ENCODE peak calls at places on chromosomes 6 and 20, in five cellular contexts. One of them, this sample, is unnamed.

GRCh38 chr20:38272398-38272797 is 11.9 kb upstream of the KIAA1755 start:
- DNase-seq in adrenal gland: no peak
- DNase-seq in pancreas: no peak
- DNase-seq in fibroblast of mammary gland: peak; percentile 76
- DNase-seq in nephron progenitor cell: no peak
- DNase-seq in this sample: no peak

GRCh38 chr20:56414842-56415765 is 3.0 kb downstream of the CASS4 start:
- DNase-seq in fibroblast of mammary gland: peak; percentile 90
- DNase-seq in nephron progenitor cell: no peak
- DNase-seq in adrenal gland: no peak
- DNase-seq in pancreas: no peak
- DNase-seq in this sample: no peak

GRCh38 chr6:145009691-145010090 is 724.6 kb downstream of the UTRN start:
- DNase-seq in pancreas: no peak
- DNase-seq in nephron progenitor cell: no peak
- DNase-seq in fibroblast of mammary gland: peak; percentile 12
- DNase-seq in adrenal gland: no peak
- DNase-seq in this sample: no peak

GRCh38 chr6:140393665-140394064 is 1019.2 kb upstream of the CITED2 start:
- DNase-seq in nephron progenitor cell: no peak
- DNase-seq in pancreas: no peak
- DNase-seq in fibroblast of mammary gland: peak; percentile 42
- DNase-seq in adrenal gland: no peak
- DNase-seq in this sample: no peak

GRCh38 chr6:106858653-106859092 is 115.9 kb downstream of the CD24 start:
- DNase-seq in pancreas: peak; percentile 15
- DNase-seq in adrenal gland: no peak
- DNase-seq in nephron progenitor cell: no peak
- DNase-seq in fibroblast of mammary gland: peak; percentile 94
- DNase-seq in this sample: no peak

GRCh38 chr6:168124161-168124560 is 45.1 kb upstream of the FRMD1 start:
- DNase-seq in adrenal gland: no peak
- DNase-seq in pancreas: no peak
- DNase-seq in nephron progenitor cell: no peak
- DNase-seq in fibroblast of mammary gland: no peak
- DNase-seq in this sample: no peak

GRCh38 chr20:39004508-39004907 is 42.4 kb downstream of the DHX35 start:
- DNase-seq in adrenal gland: no peak
- DNase-seq in fibroblast of mammary gland: no peak
- DNase-seq in pancreas: no peak
- DNase-seq in nephron progenitor cell: no peak
- DNase-seq in this sample: no peak

GRCh38 chr20:19847383-19847782 is 89.3 kb downstream of the RIN2 start:
- DNase-seq in fibroblast of mammary gland: no peak
- DNase-seq in nephron progenitor cell: no peak
- DNase-seq in adrenal gland: no peak
- DNase-seq in pancreas: no peak
- DNase-seq in this sample: no peak

GRCh38 chr6:144265390-144265789 is 19.7 kb upstream of the UTRN start:
- DNase-seq in fibroblast of mammary gland: peak; percentile 47
- DNase-seq in nephron progenitor cell: no peak
- DNase-seq in pancreas: no peak
- DNase-seq in adrenal gland: no peak
- DNase-seq in this sample: no peak

GRCh38 chr6:26571592-26572296 is 25.0 kb upstream of the ABT1 start:
- DNase-seq in pancreas: peak; percentile 80
- DNase-seq in fibroblast of mammary gland: peak; percentile 89
- DNase-seq in nephron progenitor cell: peak; percentile 69
- DNase-seq in adrenal gland: peak; percentile 72
- DNase-seq in this sample: peak; percentile 62

GRCh38 chr6:26563488-26563887 is 25.3 kb downstream of the HMGN4 start:
- DNase-seq in pancreas: no peak
- DNase-seq in adrenal gland: no peak
- DNase-seq in nephron progenitor cell: no peak
- DNase-seq in fibroblast of mammary gland: no peak
- DNase-seq in this sample: no peak

GRCh38 chr6:26569433-26569764 is 27.4 kb upstream of the ABT1 start:
- DNase-seq in pancreas: no peak
- DNase-seq in nephron progenitor cell: no peak
- DNase-seq in fibroblast of mammary gland: no peak
- DNase-seq in adrenal gland: no peak
- DNase-seq in this sample: no peak

GRCh38 chr6:26570027-26570809 is 26.5 kb upstream of the ABT1 start:
- DNase-seq in pancreas: no peak
- DNase-seq in adrenal gland: no peak
- DNase-seq in fibroblast of mammary gland: no peak
- DNase-seq in nephron progenitor cell: no peak
- DNase-seq in this sample: no peak

DNA sequence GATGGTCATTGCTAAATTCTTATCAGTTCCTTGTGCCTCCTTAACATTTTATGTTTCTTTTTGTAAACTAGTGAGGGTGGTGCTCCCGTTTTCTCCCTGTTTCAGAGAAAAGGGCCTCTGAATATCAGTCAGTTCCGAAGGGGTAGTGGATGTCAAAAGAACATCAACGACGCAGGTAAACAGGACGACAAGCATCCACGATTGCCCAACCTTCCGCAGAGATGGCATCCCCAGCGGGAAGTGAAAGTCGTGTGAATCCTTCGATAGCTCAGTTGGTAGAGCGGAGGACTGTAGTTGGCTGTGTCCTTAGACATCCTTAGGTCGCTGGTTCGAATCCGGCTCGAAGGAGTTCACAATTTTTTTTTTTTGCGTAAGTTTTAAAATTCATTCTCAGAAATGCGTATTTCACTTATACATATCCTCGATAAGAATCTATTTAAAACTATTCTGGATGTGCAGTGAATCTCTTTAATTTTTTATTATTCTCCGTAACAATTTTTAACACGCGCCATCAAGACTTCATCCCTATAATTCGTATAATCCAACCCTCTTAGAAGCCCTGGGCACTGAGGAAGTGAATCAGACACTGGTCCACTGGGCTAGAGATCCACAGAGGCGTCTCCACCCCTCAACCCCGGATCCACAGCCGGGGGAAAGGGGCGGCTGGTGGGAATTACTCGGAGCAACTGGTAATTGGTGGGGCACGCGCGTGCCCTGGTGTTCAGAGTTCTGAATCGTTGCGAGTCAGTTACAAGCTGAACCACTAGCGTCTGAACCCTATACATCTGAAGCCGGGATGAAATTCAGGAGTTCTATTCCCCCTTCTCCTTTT is 27.9 kb upstream of the ABT1 start:
- DNase-seq in adrenal gland: peak; percentile 88
- DNase-seq in pancreas: peak; percentile 96
- DNase-seq in fibroblast of mammary gland: peak; percentile 93
- DNase-seq in nephron progenitor cell: peak; percentile 98
- DNase-seq in this sample: peak; percentile 94
- TF ChIP-seq CTCF in adrenal gland: no peak
- TF ChIP-seq CTCF in pancreas: no peak
- TF ChIP-seq CTCF in fibroblast of mammary gland: peak; percentile 38
- TF ChIP-seq CTCF in nephron progenitor cell: no peak
- TF ChIP-seq CTCF in this sample: no peak

GRCh38 chr6:54876871-54877270 is 30.3 kb downstream of the FAM83B start:
- DNase-seq in nephron progenitor cell: no peak
- DNase-seq in fibroblast of mammary gland: no peak
- DNase-seq in adrenal gland: no peak
- DNase-seq in pancreas: no peak
- DNase-seq in this sample: no peak
- TF ChIP-seq CTCF in nephron progenitor cell: no peak
- TF ChIP-seq CTCF in fibroblast of mammary gland: no peak
- TF ChIP-seq CTCF in adrenal gland: no peak
- TF ChIP-seq CTCF in pancreas: no peak
- TF ChIP-seq CTCF in this sample: no peak

GRCh38 chr20:18024606-18025127 is 33.0 kb downstream of the OVOL2 start:
- DNase-seq in adrenal gland: no peak
- DNase-seq in nephron progenitor cell: no peak
- DNase-seq in fibroblast of mammary gland: no peak
- DNase-seq in pancreas: no peak
- DNase-seq in this sample: no peak

GRCh38 chr20:18016772-18017171 is 40.9 kb downstream of the OVOL2 start:
- DNase-seq in fibroblast of mammary gland: no peak
- DNase-seq in adrenal gland: no peak
- DNase-seq in nephron progenitor cell: no peak
- DNase-seq in pancreas: no peak
- DNase-seq in this sample: no peak

GRCh38 chr20:18018100-18018499 is 39.6 kb downstream of the OVOL2 start:
- DNase-seq in pancreas: no peak
- DNase-seq in fibroblast of mammary gland: no peak
- DNase-seq in adrenal gland: no peak
- DNase-seq in nephron progenitor cell: no peak
- DNase-seq in this sample: no peak

GRCh38 chr20:18020931-18021330 is 36.8 kb downstream of the OVOL2 start:
- DNase-seq in fibroblast of mammary gland: no peak
- DNase-seq in pancreas: no peak
- DNase-seq in nephron progenitor cell: no peak
- DNase-seq in adrenal gland: no peak
- DNase-seq in this sample: no peak

GRCh38 chr20:18019068-18019467 is 38.6 kb downstream of the OVOL2 start:
- DNase-seq in fibroblast of mammary gland: peak; percentile 32
- DNase-seq in nephron progenitor cell: no peak
- DNase-seq in adrenal gland: no peak
- DNase-seq in pancreas: no peak
- DNase-seq in this sample: no peak
- TF ChIP-seq CTCF in fibroblast of mammary gland: peak; percentile 56
- TF ChIP-seq CTCF in nephron progenitor cell: no peak
- TF ChIP-seq CTCF in adrenal gland: peak; percentile 40
- TF ChIP-seq CTCF in pancreas: no peak
- TF ChIP-seq CTCF in this sample: peak; percentile 30

GRCh38 chr6:6052216-6052615 is 45.5 kb upstream of the NRN1 start:
- DNase-seq in nephron progenitor cell: no peak
- DNase-seq in pancreas: no peak
- DNase-seq in fibroblast of mammary gland: no peak
- DNase-seq in adrenal gland: no peak
- DNase-seq in this sample: no peak

GRCh38 chr6:6058054-6058444 is 51.3 kb upstream of the NRN1 start:
- DNase-seq in nephron progenitor cell: no peak
- DNase-seq in adrenal gland: no peak
- DNase-seq in pancreas: no peak
- DNase-seq in fibroblast of mammary gland: no peak
- DNase-seq in this sample: no peak

GRCh38 chr6:6057442-6058053 is 50.8 kb upstream of the NRN1 start:
- DNase-seq in adrenal gland: no peak
- DNase-seq in nephron progenitor cell: no peak
- DNase-seq in pancreas: no peak
- DNase-seq in fibroblast of mammary gland: peak; percentile 67
- DNase-seq in this sample: no peak
- TF ChIP-seq CTCF in adrenal gland: peak; percentile 55
- TF ChIP-seq CTCF in nephron progenitor cell: peak; percentile 61
- TF ChIP-seq CTCF in pancreas: peak; percentile 53
- TF ChIP-seq CTCF in fibroblast of mammary gland: peak; percentile 69
- TF ChIP-seq CTCF in this sample: peak; percentile 58

DNA sequence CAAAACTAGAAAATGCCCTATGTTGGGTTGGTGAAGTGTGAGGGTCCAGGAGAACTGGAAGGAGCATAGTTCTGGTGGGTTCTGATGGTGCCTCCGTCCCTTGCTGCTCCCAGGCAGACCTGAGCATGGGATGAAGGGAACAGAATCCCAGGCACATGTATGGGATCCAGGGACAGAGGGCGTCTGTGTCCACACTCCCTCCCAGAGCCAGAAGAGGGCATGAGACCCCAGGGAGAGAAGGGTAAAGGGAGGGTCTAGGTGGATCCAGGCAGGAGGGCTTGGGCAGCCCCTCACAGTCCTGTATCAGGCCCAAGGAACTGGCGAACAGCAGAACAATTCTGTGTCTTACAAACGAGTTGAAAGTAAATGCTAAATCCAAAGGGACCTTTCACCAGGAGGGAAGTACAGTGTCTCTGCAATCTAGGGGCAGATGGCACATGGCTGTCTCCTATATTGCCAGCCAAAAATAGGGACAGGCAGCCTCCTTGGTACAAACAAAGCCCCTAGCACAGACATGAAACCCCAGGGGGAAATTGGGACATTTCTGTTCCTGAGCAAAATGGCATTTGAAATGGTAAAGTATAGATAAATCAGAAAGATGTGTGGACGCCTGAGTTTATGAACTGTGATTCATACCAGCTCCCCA is 2.5 kb upstream of the BPIFA1 start:
- DNase-seq in adrenal gland: no peak
- DNase-seq in fibroblast of mammary gland: no peak
- DNase-seq in pancreas: no peak
- DNase-seq in nephron progenitor cell: peak; percentile 14
- DNase-seq in this sample: no peak
- TF ChIP-seq CTCF in adrenal gland: no peak
- TF ChIP-seq CTCF in fibroblast of mammary gland: no peak
- TF ChIP-seq CTCF in pancreas: no peak
- TF ChIP-seq CTCF in nephron progenitor cell: peak; percentile 7
- TF ChIP-seq CTCF in this sample: no peak

GRCh38 chr20:59662856-59663512 is 58.6 kb downstream of the PHACTR3 start:
- DNase-seq in nephron progenitor cell: no peak
- DNase-seq in pancreas: no peak
- DNase-seq in adrenal gland: no peak
- DNase-seq in fibroblast of mammary gland: no peak
- DNase-seq in this sample: no peak

GRCh38 chr20:59662161-59662560 is 57.8 kb downstream of the PHACTR3 start:
- DNase-seq in nephron progenitor cell: no peak
- DNase-seq in adrenal gland: no peak
- DNase-seq in pancreas: no peak
- DNase-seq in fibroblast of mammary gland: no peak
- DNase-seq in this sample: no peak

GRCh38 chr20:59663513-59663890 is 59.2 kb downstream of the PHACTR3 start:
- DNase-seq in pancreas: no peak
- DNase-seq in nephron progenitor cell: no peak
- DNase-seq in adrenal gland: no peak
- DNase-seq in fibroblast of mammary gland: no peak
- DNase-seq in this sample: no peak

GRCh38 chr20:59661141-59661540 is 56.8 kb downstream of the PHACTR3 start:
- DNase-seq in nephron progenitor cell: no peak
- DNase-seq in pancreas: no peak
- DNase-seq in adrenal gland: no peak
- DNase-seq in fibroblast of mammary gland: no peak
- DNase-seq in this sample: no peak

DNA sequence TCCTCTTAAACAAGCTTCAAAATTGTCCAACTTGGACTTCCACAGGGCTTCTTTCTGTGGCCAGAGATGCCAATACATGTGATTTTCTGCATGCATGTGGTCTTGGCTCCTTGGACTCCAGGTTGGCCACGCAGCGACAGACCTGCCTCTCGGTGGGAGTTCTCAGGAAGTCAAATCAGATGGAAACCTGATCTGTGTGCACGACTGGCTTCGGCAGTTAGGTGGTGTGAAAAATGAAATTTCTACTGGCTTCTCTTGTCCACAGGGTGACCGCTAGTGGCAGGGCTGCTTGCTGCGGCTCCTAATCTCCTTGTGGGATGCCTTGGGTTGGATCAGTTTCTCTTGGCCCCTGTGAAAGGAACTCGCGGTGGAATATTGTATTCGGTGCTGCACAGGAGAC is 57.3 kb downstream of the PHACTR3 start:
- DNase-seq in fibroblast of mammary gland: no peak
- DNase-seq in nephron progenitor cell: no peak
- DNase-seq in adrenal gland: no peak
- DNase-seq in pancreas: no peak
- DNase-seq in this sample: no peak
- TF ChIP-seq CTCF in fibroblast of mammary gland: no peak
- TF ChIP-seq CTCF in nephron progenitor cell: no peak
- TF ChIP-seq CTCF in adrenal gland: no peak
- TF ChIP-seq CTCF in pancreas: no peak
- TF ChIP-seq CTCF in this sample: no peak

GRCh38 chr6:114310053-114310452 is 32.8 kb downstream of the HS3ST5 start:
- DNase-seq in fibroblast of mammary gland: no peak
- DNase-seq in adrenal gland: no peak
- DNase-seq in pancreas: no peak
- DNase-seq in nephron progenitor cell: no peak
- DNase-seq in this sample: no peak
- TF ChIP-seq CTCF in fibroblast of mammary gland: no peak
- TF ChIP-seq CTCF in adrenal gland: no peak
- TF ChIP-seq CTCF in pancreas: no peak
- TF ChIP-seq CTCF in nephron progenitor cell: no peak
- TF ChIP-seq CTCF in this sample: no peak

GRCh38 chr6:37741757-37742400 is 44.2 kb upstream of the MDGA1 start:
- DNase-seq in adrenal gland: peak; percentile 24
- DNase-seq in pancreas: peak; percentile 65
- DNase-seq in fibroblast of mammary gland: no peak
- DNase-seq in nephron progenitor cell: peak; percentile 28
- DNase-seq in this sample: peak; percentile 47
- TF ChIP-seq CTCF in adrenal gland: no peak
- TF ChIP-seq CTCF in pancreas: peak; percentile 27
- TF ChIP-seq CTCF in fibroblast of mammary gland: no peak
- TF ChIP-seq CTCF in nephron progenitor cell: peak; percentile 30
- TF ChIP-seq CTCF in this sample: no peak